ENCODE peak calls at places on chromosomes 1 and 21, in four cellular contexts. N is K562, A is GM12878, Q is HepG2. H is an unnamed sample.

GRCh38 chr21:26047279-26047967 is 123.1 kb downstream of the APP start:
- DNase-seq in N (no peak), A (no peak), Q (no peak), H (no peak)

GRCh38 chr1:23562138-23562819 is 3.0 kb upstream of the ID3 start:
- DNase-seq in N (peak; percentile 95), A (no peak), Q (peak; percentile 98), H (peak; percentile 93)

GRCh38 chr1:93959413-93959812 is 50.2 kb upstream of the GCLM start:
- DNase-seq in N (no peak), A (no peak), Q (no peak), H (no peak)

GRCh38 chr21:45618287-45618686 is 25.2 kb upstream of the PCBP3 start:
- DNase-seq in N (no peak), A (no peak), Q (no peak), H (no peak)

GRCh38 chr1:93499533-93499932 is 51.6 kb downstream of the FNBP1L start:
- DNase-seq in N (no peak), A (no peak), Q (no peak), H (no peak)

GRCh38 chr1:175198332-175198731 is 5.8 kb upstream of the KIAA0040 start:
- DNase-seq in N (no peak), A (no peak), Q (no peak), H (no peak)

GRCh38 chr1:20470174-20470573 is 15.8 kb downstream of the CAMK2N1 start:
- DNase-seq in N (no peak), A (no peak), Q (no peak), H (no peak)

GRCh38 chr1:107138767-107139445 is 1.9 kb upstream of the NTNG1 start:
- DNase-seq in N (no peak), A (no peak), Q (no peak), H (no peak)

GRCh38 chr1:43250351-43250761 is 19.4 kb upstream of the TMEM125 start:
- DNase-seq in N (no peak), A (no peak), Q (no peak), H (no peak)

GRCh38 chr1:231359113-231359512 is 21.0 kb downstream of the SPRTN start:
- DNase-seq in N (peak; percentile 16), A (no peak), Q (no peak), H (no peak)

GRCh38 chr1:157806431-157807149 is 13.3 kb downstream of the FCRL1 start:
- DNase-seq in N (no peak), A (peak; percentile 68), Q (no peak), H (no peak)

GRCh38 chr1:234842726-234843641 is 233.0 kb upstream of the IRF2BP2 start:
- DNase-seq in N (peak; percentile 47), A (peak; percentile 95), Q (no peak), H (no peak)

GRCh38 chr1:202272446-202272845 is 69.3 kb downstream of the UBE2T start:
- DNase-seq in N (no peak), A (no peak), Q (no peak), H (no peak)

GRCh38 chr1:235101558-235102258 is 26.9 kb downstream of the TOMM20 start:
- DNase-seq in N (no peak), A (no peak), Q (no peak), H (no peak)

GRCh38 chr1:235075955-235076308 is 52.7 kb downstream of the TOMM20 start:
- DNase-seq in N (no peak), A (no peak), Q (no peak), H (no peak)

GRCh38 chr1:3012511-3013291 is 8.6 kb upstream of the ACTRT2 start:
- DNase-seq in N (peak; percentile 91), A (no peak), Q (peak; percentile 12), H (peak; percentile 77)

GRCh38 chr1:52296345-52296744 is 69.7 kb downstream of the CC2D1B start:
- DNase-seq in N (peak; percentile 48), A (peak; percentile 7), Q (peak; percentile 66), H (no peak)

GRCh38 chr1:67908260-67908936 is 75.1 kb upstream of the GNG12 start:
- DNase-seq in N (no peak), A (no peak), Q (no peak), H (no peak)

GRCh38 chr1:40944841-40945430 is 34.6 kb upstream of the CTPS1 start:
- DNase-seq in N (no peak), A (no peak), Q (peak; percentile 64), H (no peak)

GRCh38 chr1:39727221-39727931 is 11.3 kb upstream of the PPIE start:
- DNase-seq in N (no peak), A (peak; percentile 65), Q (no peak), H (no peak)

GRCh38 chr21:42352433-42353095 is 1.8 kb upstream of the TFF2 start:
- DNase-seq in N (no peak), A (no peak), Q (no peak), H (no peak)

GRCh38 chr1:232970508-232970907 is 20.1 kb downstream of the NTPCR start:
- DNase-seq in N (no peak), A (no peak), Q (no peak), H (no peak)

GRCh38 chr1:91611498-91611917 is 110.9 kb downstream of the CDC7 start:
- DNase-seq in N (no peak), A (no peak), Q (no peak), H (peak; percentile 26)

GRCh38 chr1:24694380-24694843 is 50.8 kb upstream of the CLIC4 start:
- DNase-seq in N (no peak), A (peak; percentile 79), Q (no peak), H (no peak)

GRCh38 chr1:92756537-92756936 is 28.4 kb downstream of the EVI5 start:
- DNase-seq in N (no peak), A (no peak), Q (no peak), H (no peak)

GRCh38 chr1:167697667-167698141 is 24.1 kb upstream of the MPZL1 start:
- DNase-seq in N (no peak), A (no peak), Q (no peak), H (no peak)

GRCh38 chr1:183733610-183734219 is 71.2 kb upstream of the RGL1 start:
- DNase-seq in N (no peak), A (no peak), Q (no peak), H (no peak)

GRCh38 chr1:199867601-199868000 is 159.9 kb upstream of the NR5A2 start:
- DNase-seq in N (no peak), A (no peak), Q (no peak), H (no peak)

GRCh38 chr1:227788279-227789041 is 27.0 kb upstream of the PRSS38 start:
- DNase-seq in N (no peak), A (no peak), Q (peak; percentile 29), H (peak; percentile 91)

GRCh38 chr1:92031281-92032110 is 1.7 kb downstream of the EPHX4 start:
- DNase-seq in N (no peak), A (no peak), Q (no peak), H (no peak)

GRCh38 chr1:189880135-189880534 is 597.5 kb downstream of the BRINP3 start:
- DNase-seq in N (no peak), A (no peak), Q (no peak), H (no peak)

GRCh38 chr1:51303751-51304196 is 26.6 kb downstream of the TTC39A start:
- DNase-seq in N (no peak), A (peak; percentile 32), Q (no peak), H (no peak)

GRCh38 chr1:36857761-36858160 is 176.6 kb downstream of the GRIK3 start:
- DNase-seq in N (no peak), A (no peak), Q (no peak), H (no peak)

GRCh38 chr1:1964811-1965210 is 38.8 kb downstream of the CFAP74 start:
- DNase-seq in N (no peak), A (no peak), Q (no peak), H (no peak)

GRCh38 chr1:202113690-202114300 is 8.9 kb upstream of the GPR37L1 start:
- DNase-seq in N (no peak), A (no peak), Q (peak; percentile 54), H (no peak)

GRCh38 chr1:154940880-154941228 is 4.3 kb upstream of the PMVK start:
- DNase-seq in N (no peak), A (no peak), Q (no peak), H (no peak)

GRCh38 chr1:156502749-156503671 is 2.4 kb upstream of the MEF2D start:
- DNase-seq in N (peak; percentile 49), A (no peak), Q (no peak), H (peak; percentile 84)
- TF ChIP-seq ATF2 in N (no peak), A (no peak), Q (no peak), H (no peak)

GRCh38 chr1:173914366-173914871 is 2.7 kb downstream of the SERPINC1 start:
- DNase-seq in N (peak; percentile 74), A (no peak), Q (peak; percentile 44), H (peak; percentile 58)
- TF ChIP-seq CBFB in N (no peak), A (no peak), Q (no peak), H (no peak)

DNA sequence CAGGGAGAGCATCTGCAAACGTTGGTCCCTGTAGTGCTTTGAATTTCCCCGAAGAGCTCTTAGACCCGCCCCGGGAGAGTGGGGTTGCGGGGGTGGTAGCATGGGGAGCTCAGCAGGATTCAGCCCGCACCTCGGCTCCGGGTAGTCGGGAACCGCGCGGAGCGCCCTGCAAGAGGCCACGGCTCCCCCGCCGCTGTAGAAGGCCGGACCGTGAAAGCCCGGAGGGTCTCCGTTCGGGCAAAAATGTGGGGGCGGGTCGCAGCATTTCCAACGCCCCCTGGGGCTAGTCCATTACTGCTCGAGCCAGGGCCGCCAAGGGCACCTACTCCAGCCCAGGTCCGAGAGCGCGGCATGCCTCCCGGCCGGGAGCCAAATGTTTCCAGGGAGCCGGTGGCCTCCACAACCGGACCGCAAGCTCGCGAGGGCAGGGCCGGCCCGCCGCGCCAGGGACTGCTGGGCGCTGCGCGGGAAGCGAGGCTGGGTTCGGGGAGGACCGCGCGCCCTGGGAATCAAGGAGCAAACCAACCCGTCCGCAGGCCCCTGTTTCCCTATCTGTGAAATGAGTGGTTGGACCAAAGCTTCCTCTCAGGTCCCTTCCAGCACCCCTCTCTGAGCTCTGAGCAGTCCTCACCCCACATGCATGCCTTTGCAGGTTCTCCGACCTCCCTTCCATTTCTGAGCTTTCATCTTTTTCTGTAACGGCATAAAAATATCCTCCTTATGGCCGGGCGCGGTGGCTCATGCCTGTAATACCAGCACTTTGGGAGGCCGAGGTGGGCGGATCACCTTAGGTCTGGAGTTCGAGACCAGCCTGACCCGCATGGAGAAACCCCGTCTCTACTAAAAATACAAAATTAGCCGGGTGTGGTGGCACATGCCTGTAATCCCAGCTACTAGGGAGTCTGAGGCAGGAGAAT is 777 bp upstream of the TMEM63A start:
- DNase-seq in N (peak; percentile 77), A (no peak), Q (peak; percentile 15), H (peak; percentile 42)
- TF ChIP-seq ATF2 in N (no peak), A (no peak), Q (no peak), H (no peak)

GRCh38 chr1:27554777-27555699 is 48.9 kb downstream of the AHDC1 start:
- DNase-seq in N (no peak), A (no peak), Q (no peak), H (no peak)

GRCh38 chr1:27551953-27552312 is 52.0 kb downstream of the AHDC1 start:
- DNase-seq in N (no peak), A (no peak), Q (no peak), H (no peak)

GRCh38 chr1:27554293-27554692 is 49.7 kb downstream of the AHDC1 start:
- DNase-seq in N (no peak), A (no peak), Q (peak; percentile 67), H (no peak)

GRCh38 chr1:27551170-27551952 is 52.6 kb downstream of the AHDC1 start:
- DNase-seq in N (no peak), A (no peak), Q (no peak), H (no peak)

DNA sequence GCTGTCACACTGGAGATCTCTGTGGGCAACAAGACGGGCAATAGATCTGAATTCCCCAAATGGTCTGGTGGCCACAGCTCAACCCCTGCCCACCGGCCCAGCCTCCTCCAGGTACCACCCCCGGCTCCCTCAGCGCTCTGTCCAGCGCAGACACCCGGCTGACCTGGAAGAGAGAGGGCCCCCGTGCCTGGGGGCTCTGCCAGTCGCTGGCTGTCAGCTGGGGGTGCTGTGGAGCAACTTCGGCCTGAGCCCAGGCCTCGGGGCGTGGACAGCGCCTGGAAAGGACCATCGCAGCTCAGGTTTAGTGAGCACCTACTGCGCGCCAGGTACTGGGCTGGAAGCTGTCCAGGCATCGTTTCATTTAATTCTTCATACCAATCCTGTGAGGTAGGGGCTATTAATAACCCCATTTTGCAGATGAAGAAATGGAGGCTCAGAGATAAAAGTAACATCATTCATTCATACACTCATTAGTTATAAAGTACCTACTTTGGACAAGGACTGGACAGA is 51.0 kb downstream of the AHDC1 start:
- DNase-seq in N (no peak), A (no peak), Q (no peak), H (peak; percentile 60)
- TF ChIP-seq CBFB in N (no peak), A (no peak), Q (no peak), H (no peak)

H was measured in WTC11.